ENCODE peak calls at places on chromosomes 7 and 10, in five cellular contexts. One of them, this sample, is unnamed.

GRCh38 chr7:74187915-74188675 is 13.9 kb downstream of the EIF4H start:
- DNase-seq in H9: no peak
- DNase-seq in stimulated activated CD8-positive, alpha-beta memory T cell treated with anti-CD3 and anti-CD28 coated beads, Interleukin-12 subunit alpha, Interleukin-12 subunit beta, amount 100 ng/mL, for 1 hour: no peak
- DNase-seq in tibial artery: no peak
- DNase-seq in hypothalamus: no peak
- DNase-seq in this sample: peak

GRCh38 chr7:3277604-3278572 is 23.2 kb upstream of the SDK1 start:
- DNase-seq in stimulated activated CD8-positive, alpha-beta memory T cell treated with anti-CD3 and anti-CD28 coated beads, Interleukin-12 subunit alpha, Interleukin-12 subunit beta, amount 100 ng/mL, for 1 hour: no peak
- DNase-seq in H9: no peak
- DNase-seq in hypothalamus: no peak
- DNase-seq in tibial artery: no peak
- DNase-seq in this sample: no peak

GRCh38 chr10:16943301-16944080 is 126.3 kb upstream of the RSU1 start:
- DNase-seq in tibial artery: no peak
- DNase-seq in stimulated activated CD8-positive, alpha-beta memory T cell treated with anti-CD3 and anti-CD28 coated beads, Interleukin-12 subunit alpha, Interleukin-12 subunit beta, amount 100 ng/mL, for 1 hour: no peak
- DNase-seq in H9: no peak
- DNase-seq in hypothalamus: no peak
- DNase-seq in this sample: no peak

GRCh38 chr10:24989867-24990266 is 26.1 kb downstream of the ENKUR start:
- DNase-seq in H9: no peak
- DNase-seq in tibial artery: no peak
- DNase-seq in hypothalamus: no peak
- DNase-seq in stimulated activated CD8-positive, alpha-beta memory T cell treated with anti-CD3 and anti-CD28 coated beads, Interleukin-12 subunit alpha, Interleukin-12 subunit beta, amount 100 ng/mL, for 1 hour: no peak
- DNase-seq in this sample: no peak

GRCh38 chr10:108957681-108958080 is 965.6 kb downstream of the XPNPEP1 start:
- DNase-seq in stimulated activated CD8-positive, alpha-beta memory T cell treated with anti-CD3 and anti-CD28 coated beads, Interleukin-12 subunit alpha, Interleukin-12 subunit beta, amount 100 ng/mL, for 1 hour: no peak
- DNase-seq in hypothalamus: no peak
- DNase-seq in H9: no peak
- DNase-seq in tibial artery: no peak
- DNase-seq in this sample: no peak

GRCh38 chr7:114930107-114930521 is 8.2 kb downstream of the MDFIC start:
- DNase-seq in hypothalamus: no peak
- DNase-seq in stimulated activated CD8-positive, alpha-beta memory T cell treated with anti-CD3 and anti-CD28 coated beads, Interleukin-12 subunit alpha, Interleukin-12 subunit beta, amount 100 ng/mL, for 1 hour: no peak
- DNase-seq in tibial artery: no peak
- DNase-seq in H9: peak
- DNase-seq in this sample: no peak

GRCh38 chr10:101889256-101890210 is 45.9 kb upstream of the KCNIP2 start:
- DNase-seq in H9: peak
- DNase-seq in tibial artery: peak
- DNase-seq in hypothalamus: peak
- DNase-seq in stimulated activated CD8-positive, alpha-beta memory T cell treated with anti-CD3 and anti-CD28 coated beads, Interleukin-12 subunit alpha, Interleukin-12 subunit beta, amount 100 ng/mL, for 1 hour: peak
- DNase-seq in this sample: peak

GRCh38 chr7:139361523-139361922 is 1.8 kb downstream of the LUC7L2 start:
- DNase-seq in tibial artery: no peak
- DNase-seq in stimulated activated CD8-positive, alpha-beta memory T cell treated with anti-CD3 and anti-CD28 coated beads, Interleukin-12 subunit alpha, Interleukin-12 subunit beta, amount 100 ng/mL, for 1 hour: no peak
- DNase-seq in hypothalamus: no peak
- DNase-seq in H9: no peak
- DNase-seq in this sample: no peak

GRCh38 chr10:132645630-132646442 is 108.2 kb downstream of the INPP5A start:
- DNase-seq in stimulated activated CD8-positive, alpha-beta memory T cell treated with anti-CD3 and anti-CD28 coated beads, Interleukin-12 subunit alpha, Interleukin-12 subunit beta, amount 100 ng/mL, for 1 hour: no peak
- DNase-seq in hypothalamus: no peak
- DNase-seq in tibial artery: peak
- DNase-seq in H9: no peak
- DNase-seq in this sample: peak

GRCh38 chr10:42996588-42996987 is 80.3 kb upstream of the RET start:
- DNase-seq in tibial artery: peak
- DNase-seq in hypothalamus: no peak
- DNase-seq in stimulated activated CD8-positive, alpha-beta memory T cell treated with anti-CD3 and anti-CD28 coated beads, Interleukin-12 subunit alpha, Interleukin-12 subunit beta, amount 100 ng/mL, for 1 hour: no peak
- DNase-seq in H9: no peak
- DNase-seq in this sample: no peak

GRCh38 chr7:105764506-105764905 is 111.9 kb downstream of the ATXN7L1 start:
- DNase-seq in H9: no peak
- DNase-seq in stimulated activated CD8-positive, alpha-beta memory T cell treated with anti-CD3 and anti-CD28 coated beads, Interleukin-12 subunit alpha, Interleukin-12 subunit beta, amount 100 ng/mL, for 1 hour: no peak
- DNase-seq in hypothalamus: no peak
- DNase-seq in tibial artery: no peak
- DNase-seq in this sample: no peak

GRCh38 chr7:42035205-42035604 is 201.8 kb downstream of the GLI3 start:
- DNase-seq in H9: no peak
- DNase-seq in tibial artery: no peak
- DNase-seq in stimulated activated CD8-positive, alpha-beta memory T cell treated with anti-CD3 and anti-CD28 coated beads, Interleukin-12 subunit alpha, Interleukin-12 subunit beta, amount 100 ng/mL, for 1 hour: no peak
- DNase-seq in hypothalamus: peak
- DNase-seq in this sample: no peak

GRCh38 chr7:55964802-55965470 is 551 bp downstream of the NIPSNAP2 start:
- DNase-seq in stimulated activated CD8-positive, alpha-beta memory T cell treated with anti-CD3 and anti-CD28 coated beads, Interleukin-12 subunit alpha, Interleukin-12 subunit beta, amount 100 ng/mL, for 1 hour: peak
- DNase-seq in tibial artery: peak
- DNase-seq in hypothalamus: no peak
- DNase-seq in H9: peak
- DNase-seq in this sample: peak

GRCh38 chr7:47576909-47577255 is 5.0 kb downstream of the TNS3 start:
- DNase-seq in hypothalamus: no peak
- DNase-seq in tibial artery: no peak
- DNase-seq in stimulated activated CD8-positive, alpha-beta memory T cell treated with anti-CD3 and anti-CD28 coated beads, Interleukin-12 subunit alpha, Interleukin-12 subunit beta, amount 100 ng/mL, for 1 hour: no peak
- DNase-seq in H9: no peak
- DNase-seq in this sample: no peak

GRCh38 chr7:20299145-20299544 is 31.6 kb upstream of the ITGB8 start:
- DNase-seq in stimulated activated CD8-positive, alpha-beta memory T cell treated with anti-CD3 and anti-CD28 coated beads, Interleukin-12 subunit alpha, Interleukin-12 subunit beta, amount 100 ng/mL, for 1 hour: no peak
- DNase-seq in hypothalamus: no peak
- DNase-seq in tibial artery: no peak
- DNase-seq in H9: no peak
- DNase-seq in this sample: no peak

GRCh38 chr10:86716466-86716865 is 40.0 kb upstream of the BMPR1A start:
- DNase-seq in hypothalamus: no peak
- DNase-seq in stimulated activated CD8-positive, alpha-beta memory T cell treated with anti-CD3 and anti-CD28 coated beads, Interleukin-12 subunit alpha, Interleukin-12 subunit beta, amount 100 ng/mL, for 1 hour: no peak
- DNase-seq in tibial artery: peak
- DNase-seq in H9: no peak
- DNase-seq in this sample: no peak